ENCODE peak calls at places on chromosomes 4 and X, in five cellular contexts. B is neural crest cell; R is adipocyte; E is stimulated activated CD4-positive, alpha-beta T cell treated with anti-CD3 and anti-CD28 coated beads, Interleukin-2, amount 100 ng/mL, for 24 hours; T is EL. L is an unnamed sample.
A peak's percentile ranks its signal among the peaks of the same experiment; 100 is the strongest.

GRCh38 chr4:88033309-88033708 is 25.9 kb downstream of the PKD2 start:
- DNase-seq in B (peak; percentile 35), R (peak; percentile 83), E (peak; percentile 34), T (peak; percentile 65), L (no peak)

GRCh38 chr4:56142088-56142487 is 193.3 kb downstream of the CEP135 start:
- DNase-seq in B (no peak), R (no peak), E (no peak), T (no peak), L (no peak)

GRCh38 chr4:75924309-75924708 is 16.5 kb downstream of the NAAA start:
- DNase-seq in B (no peak), R (no peak), E (no peak), T (no peak), L (no peak)

GRCh38 chr4:52588771-52589591 is 70.1 kb downstream of the USP46 start:
- DNase-seq in B (no peak), R (no peak), E (peak; percentile 23), T (peak; percentile 47), L (no peak)

GRCh38 chrX:57282568-57282967 is 3.9 kb upstream of the FAAH2 start:
- DNase-seq in B (no peak), R (no peak), E (no peak), T (no peak), L (no peak)

GRCh38 chr4:92447265-92447905 is 143.6 kb downstream of the GRID2 start:
- DNase-seq in B (no peak), R (no peak), E (no peak), T (no peak), L (no peak)

GRCh38 chrX:17616936-17617335 is 120.4 kb upstream of the SCML1 start:
- DNase-seq in B (no peak), R (no peak), E (no peak), T (no peak), L (no peak)

GRCh38 chr4:182143822-182144620 is 99.2 kb upstream of the TENM3 start:
- DNase-seq in B (peak; percentile 51), R (peak; percentile 74), E (no peak), T (peak; percentile 74), L (no peak)

GRCh38 chr4:73692284-73692683 is 48.1 kb upstream of the CXCL8 start:
- DNase-seq in B (no peak), R (no peak), E (no peak), T (no peak), L (no peak)

GRCh38 chrX:42149786-42150185 is 226.4 kb upstream of the CASK start:
- DNase-seq in B (no peak), R (peak; percentile 40), E (no peak), T (no peak), L (no peak)

GRCh38 chrX:5388087-5388486 is 840.6 kb downstream of the NLGN4X start:
- DNase-seq in B (no peak), R (no peak), E (no peak), T (no peak), L (no peak)

GRCh38 chrX:18353931-18354368 is 538 bp downstream of the SCML2 start:
- DNase-seq in B (peak; percentile 18), R (peak; percentile 29), E (peak; percentile 20), T (no peak), L (peak; percentile 43)

GRCh38 chrX:68284281-68284904 is 148.9 kb downstream of the OPHN1 start:
- DNase-seq in B (no peak), R (no peak), E (no peak), T (no peak), L (no peak)

GRCh38 chr4:185796176-185796575 is 15.8 kb downstream of the SORBS2 start:
- DNase-seq in B (no peak), R (no peak), E (no peak), T (peak; percentile 56), L (no peak)

GRCh38 chrX:47448165-47448806 is 34.7 kb downstream of the ZNF41 start:
- DNase-seq in B (no peak), R (no peak), E (no peak), T (no peak), L (no peak)

GRCh38 chr4:137361756-137362470 is 170.4 kb downstream of the PCDH18 start:
- DNase-seq in B (no peak), R (peak; percentile 46), E (no peak), T (no peak), L (no peak)

GRCh38 chrX:115562492-115562872 is 1.5 kb downstream of the PLS3 start:
- DNase-seq in B (peak; percentile 18), R (peak; percentile 72), E (no peak), T (peak; percentile 55), L (no peak)

GRCh38 chrX:104039689-104040505 is at the start of gene H2BW2:
- DNase-seq in B (no peak), R (no peak), E (no peak), T (no peak), L (no peak)

GRCh38 chrX:68938244-68939004 is 109.6 kb downstream of the EFNB1 start:
- DNase-seq in B (no peak), R (peak; percentile 37), E (no peak), T (peak; percentile 31), L (no peak)

GRCh38 chr4:106063009-106063408 is 167.7 kb downstream of the NPNT start:
- DNase-seq in B (no peak), R (no peak), E (no peak), T (peak; percentile 20), L (no peak)

GRCh38 chrX:131571348-131571747 is 27.5 kb downstream of the OR13H1 start:
- DNase-seq in B (no peak), R (no peak), E (no peak), T (no peak), L (no peak)

GRCh38 chrX:97854071-97854470 is 970.4 kb downstream of the RPA4 start:
- DNase-seq in B (no peak), R (no peak), E (no peak), T (no peak), L (no peak)

GRCh38 chr4:186932631-186933150 is 209.0 kb upstream of the FAT1 start:
- DNase-seq in B (no peak), R (peak; percentile 46), E (no peak), T (peak; percentile 86), L (no peak)

GRCh38 chrX:46803140-46803539 is 33.7 kb upstream of the RP2 start:
- DNase-seq in B (no peak), R (no peak), E (no peak), T (no peak), L (no peak)

GRCh38 chr4:102715057-102715456 is 45.7 kb downstream of the MANBA start:
- DNase-seq in B (no peak), R (no peak), E (no peak), T (peak; percentile 32), L (no peak)